ENCODE peak calls at places on chromosome 15, in seven cellular contexts. N is AG09309, M is tibial nerve, V is A673, Q is ovary, D is PC-9, S is transverse colon. W is an unnamed sample.

GRCh38 chr15:29805043-29805707 is 17.1 kb downstream of the TJP1 start:
- DNase-seq in M (no peak), D (no peak), N (peak), V (peak), S (no peak), Q (peak), W (peak)

GRCh38 chr15:63476229-63476632 is 28.2 kb upstream of the USP3 start:
- DNase-seq in N (peak), M (no peak), Q (no peak), S (no peak), D (no peak), V (peak), W (no peak)

GRCh38 chr15:100338971-100339444 is 2.8 kb downstream of the ADAMTS17 start:
- DNase-seq in Q (peak), S (peak), M (peak), V (peak), D (peak), N (peak), W (peak)

GRCh38 chr15:77475898-77476297 is 55.2 kb downstream of the HMG20A start:
- DNase-seq in D (no peak), Q (no peak), M (no peak), S (no peak), V (peak), N (no peak), W (peak)

GRCh38 chr15:89809093-89809786 is 5.4 kb downstream of the ANPEP start:
- DNase-seq in V (no peak), N (no peak), S (no peak), M (no peak), Q (no peak), D (no peak), W (no peak)

GRCh38 chr15:45157056-45157455 is 27.3 kb downstream of the DUOX1 start:
- DNase-seq in N (peak), S (no peak), M (no peak), V (no peak), D (no peak), Q (no peak), W (no peak)

GRCh38 chr15:90482124-90483011 is 47.4 kb upstream of the CRTC3 start:
- DNase-seq in N (peak), V (peak), M (peak), Q (peak), S (peak), D (peak), W (peak)

GRCh38 chr15:78049691-78050440 is 27.6 kb downstream of the TBC1D2B start:
- DNase-seq in M (no peak), Q (no peak), S (no peak), V (no peak), N (peak), D (no peak), W (no peak)

GRCh38 chr15:68298882-68299381 is 21.4 kb downstream of the FEM1B start:
- DNase-seq in M (no peak), Q (no peak), D (no peak), S (no peak), V (no peak), N (no peak), W (no peak)

GRCh38 chr15:63291507-63291906 is 14.1 kb downstream of the APH1B start:
- DNase-seq in M (no peak), N (peak), D (no peak), Q (no peak), S (no peak), V (peak), W (no peak)

GRCh38 chr15:49832421-49832980 is 211.7 kb downstream of the DTWD1 start:
- DNase-seq in M (no peak), V (no peak), N (no peak), D (peak), Q (no peak), S (peak), W (peak)

GRCh38 chr15:98599911-98600685 is 48.2 kb upstream of the IGF1R start:
- DNase-seq in S (peak), V (no peak), M (no peak), D (peak), N (peak), Q (peak), W (peak)

GRCh38 chr15:90871097-90871715 is 2.8 kb downstream of the FURIN start:
- DNase-seq in M (no peak), Q (peak), V (peak), D (peak), N (no peak), S (peak), W (peak)

GRCh38 chr15:68409736-68410370 is 22.1 kb downstream of the ITGA11 start:
- DNase-seq in N (no peak), M (no peak), V (no peak), D (no peak), S (no peak), Q (no peak), W (no peak)

GRCh38 chr15:65936317-65936716 is 67.0 kb downstream of the RAB11A start:
- DNase-seq in Q (no peak), D (no peak), N (no peak), V (no peak), M (no peak), S (no peak), W (no peak)

GRCh38 chr15:40412095-40412759 is 6.6 kb downstream of the IVD start:
- DNase-seq in S (peak), D (no peak), V (no peak), M (no peak), Q (no peak), N (no peak), W (peak)

GRCh38 chr15:93587046-93587445 is 498.0 kb upstream of the RGMA start:
- DNase-seq in N (no peak), S (no peak), M (no peak), Q (no peak), V (no peak), D (no peak), W (no peak)

GRCh38 chr15:42619641-42620371 is 44.4 kb downstream of the STARD9 start:
- DNase-seq in N (no peak), S (no peak), M (no peak), Q (no peak), D (no peak), V (no peak), W (no peak)

GRCh38 chr15:80866936-80867335 is 87.8 kb downstream of the CEMIP start:
- DNase-seq in V (no peak), D (no peak), N (no peak), S (no peak), Q (no peak), M (no peak), W (no peak)

GRCh38 chr15:62067448-62068044 is 769 bp downstream of the C2CD4A start:
- DNase-seq in N (no peak), V (peak), S (peak), M (no peak), D (no peak), Q (peak), W (peak)

GRCh38 chr15:71823801-71824200 is 13.4 kb downstream of the NR2E3 start:
- DNase-seq in M (no peak), V (no peak), S (no peak), D (no peak), Q (no peak), N (no peak), W (no peak)

GRCh38 chr15:99996667-99997066 is 263.4 kb upstream of the LYSMD4 start:
- DNase-seq in S (no peak), D (no peak), V (no peak), N (no peak), Q (no peak), M (no peak), W (no peak)

GRCh38 chr15:96838088-96838487 is 507.6 kb downstream of the NR2F2 start:
- DNase-seq in D (no peak), M (no peak), S (no peak), V (peak), N (no peak), Q (no peak), W (no peak)

GRCh38 chr15:56241374-56242085 is 2.1 kb downstream of the RFX7 start:
- DNase-seq in Q (no peak), V (no peak), D (no peak), M (no peak), N (no peak), S (no peak), W (no peak)

GRCh38 chr15:69666441-69666882 is 213.8 kb downstream of the RPLP1 start:
- DNase-seq in D (no peak), N (no peak), S (peak), Q (peak), M (no peak), V (no peak), W (no peak)

GRCh38 chr15:90789496-90789895 is 72.3 kb downstream of the BLM start:
- DNase-seq in V (no peak), Q (no peak), S (no peak), D (no peak), N (no peak), M (no peak), W (peak)

GRCh38 chr15:48544816-48545215 is 100.7 kb downstream of the FBN1 start:
- DNase-seq in Q (no peak), D (no peak), V (no peak), N (no peak), M (no peak), S (no peak), W (no peak)

GRCh38 chr15:50774450-50774849 is 8.9 kb upstream of the SPPL2A start:
- DNase-seq in M (no peak), S (no peak), D (no peak), Q (no peak), N (no peak), V (no peak), W (no peak)

GRCh38 chr15:90489944-90490343 is 39.8 kb upstream of the CRTC3 start:
- DNase-seq in Q (no peak), D (no peak), V (no peak), M (no peak), N (no peak), S (no peak), W (no peak)

GRCh38 chr15:90875549-90875981 is 7.2 kb downstream of the FURIN start:
- DNase-seq in D (no peak), N (no peak), M (no peak), S (no peak), V (no peak), Q (peak), W (no peak)

GRCh38 chr15:55784284-55784683 is 41.3 kb upstream of the PRTG start:
- DNase-seq in N (no peak), Q (no peak), V (no peak), M (no peak), S (no peak), D (no peak), W (no peak)

GRCh38 chr15:80777137-80777536 is 2.0 kb upstream of the CEMIP start:
- DNase-seq in M (no peak), Q (no peak), S (peak), D (peak), N (peak), V (peak), W (no peak)

GRCh38 chr15:60903221-60903620 is 325.9 kb downstream of the RORA start:
- DNase-seq in Q (no peak), M (no peak), N (no peak), S (no peak), D (no peak), V (no peak), W (no peak)

GRCh38 chr15:71191296-71191695 is 76.0 kb downstream of the THSD4 start:
- DNase-seq in S (no peak), N (peak), M (no peak), D (no peak), Q (no peak), V (no peak), W (no peak)

GRCh38 chr15:69316281-69316680 is 17.6 kb downstream of the PAQR5 start:
- DNase-seq in N (no peak), D (no peak), V (no peak), Q (no peak), M (no peak), S (no peak), W (no peak)

GRCh38 chr15:76533995-76534394 is 197.4 kb downstream of the ISL2 start:
- DNase-seq in V (no peak), N (no peak), Q (no peak), S (no peak), D (no peak), M (no peak), W (no peak)

DNA sequence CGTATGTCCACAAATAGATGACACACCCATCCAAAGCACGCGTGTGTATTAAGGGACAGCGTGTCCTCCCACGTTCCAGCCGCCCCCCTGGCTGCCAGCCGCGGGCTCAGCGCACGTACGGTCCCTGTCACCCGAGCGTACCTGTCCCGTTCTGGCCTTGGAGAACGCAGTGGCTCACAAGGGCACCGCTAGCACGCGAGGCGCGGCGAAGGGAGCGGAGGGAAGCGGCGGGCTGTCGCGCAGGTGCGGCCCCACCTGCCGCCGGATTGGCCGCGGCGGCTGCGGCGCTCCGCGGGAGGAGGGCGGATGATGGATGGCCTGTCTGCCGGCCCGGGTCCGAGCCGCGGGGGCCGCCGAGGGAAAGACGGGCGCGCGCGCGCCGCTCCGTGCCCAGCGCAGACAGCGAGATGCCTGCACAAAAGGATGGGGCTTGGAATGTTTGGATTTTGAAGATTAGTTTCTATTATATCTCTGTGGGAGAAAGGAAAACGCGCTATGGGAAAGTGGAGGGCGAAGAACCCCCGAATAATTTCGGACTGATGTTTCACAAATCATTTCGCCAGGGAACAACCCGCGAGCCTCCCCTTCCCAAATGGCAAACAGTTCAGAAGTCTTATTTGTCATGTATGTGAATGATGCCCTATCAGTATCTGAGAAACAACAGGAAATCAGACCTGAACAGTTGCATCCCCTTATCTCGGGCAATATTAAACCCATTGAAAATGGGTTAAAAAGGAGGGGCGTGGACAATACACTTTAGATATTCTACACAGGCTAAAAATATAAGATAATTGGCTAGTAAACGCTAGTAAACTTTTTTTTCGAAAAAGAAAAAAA is 1003.6 kb upstream of the NR2F2 start:
- DNase-seq in S (no peak), V (no peak), M (peak), N (no peak), D (no peak), Q (peak), W (peak)
- H3K4me3 ChIP-seq in S (peak), V (no peak), M (peak), N (no peak), D (no peak), Q (peak), W (peak)

GRCh38 chr15:57505056-57505713 is 86.5 kb upstream of the MYZAP start:
- DNase-seq in D (peak), V (no peak), N (no peak), S (no peak), M (no peak), Q (no peak), W (no peak)

GRCh38 chr15:57504599-57504940 is 87.1 kb upstream of the MYZAP start:
- DNase-seq in V (no peak), Q (no peak), M (no peak), N (no peak), D (no peak), S (no peak), W (no peak)

GRCh38 chr15:57505949-57506391 is 85.7 kb upstream of the MYZAP start:
- DNase-seq in Q (peak), N (no peak), D (peak), S (peak), V (no peak), M (no peak), W (peak)

GRCh38 chr15:57507111-57507510 is 84.6 kb upstream of the MYZAP start:
- DNase-seq in Q (no peak), D (no peak), M (no peak), N (no peak), S (no peak), V (no peak), W (no peak)

GRCh38 chr15:57506422-57506821 is 85.3 kb upstream of the MYZAP start:
- DNase-seq in D (no peak), Q (no peak), M (no peak), V (peak), N (no peak), S (no peak), W (no peak)
- TF ChIP-seq CTCF in D (no peak), Q (no peak), M (no peak), V (peak), N (no peak), S (no peak), W (no peak)

DNA sequence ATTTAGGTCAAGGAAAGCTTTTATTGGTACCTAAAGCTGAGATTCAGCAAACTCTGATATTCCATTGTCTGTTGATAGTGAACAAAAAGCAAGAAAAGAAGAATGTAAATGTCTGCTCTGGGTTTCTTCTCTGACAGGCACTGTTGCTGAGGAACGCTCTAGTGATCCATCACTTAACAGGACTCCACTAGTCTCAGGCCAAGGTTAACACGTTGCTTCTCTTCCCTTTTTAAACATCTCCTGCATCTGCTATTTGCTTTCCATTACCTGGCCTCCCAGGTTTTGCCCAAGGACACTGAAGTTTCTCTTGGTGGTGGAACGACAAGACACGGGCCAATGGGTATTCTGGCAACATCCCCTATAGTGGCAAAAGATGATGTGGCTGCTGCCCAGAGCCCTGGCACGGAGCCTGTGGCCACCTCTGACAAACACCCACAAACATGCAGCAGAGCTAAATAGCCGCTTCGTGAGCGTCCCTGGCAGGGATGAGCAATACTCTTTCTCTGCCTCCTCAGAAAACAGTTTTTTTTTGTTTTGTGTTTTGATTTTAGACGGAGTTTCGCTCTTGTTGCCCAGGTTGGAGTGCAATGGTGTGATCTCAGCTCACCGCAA is 97.8 kb upstream of the AKAP13 start:
- DNase-seq in N (no peak), V (no peak), Q (no peak), S (no peak), D (peak), M (no peak), W (peak)
- H3K4me3 ChIP-seq in N (no peak), V (no peak), Q (no peak), S (no peak), D (no peak), M (no peak), W (no peak)

GRCh38 chr15:38860253-38860652 is 295.6 kb upstream of the RASGRP1 start:
- DNase-seq in S (no peak), M (no peak), D (no peak), Q (no peak), V (no peak), N (no peak), W (no peak)

GRCh38 chr15:38861108-38861507 is 296.5 kb upstream of the RASGRP1 start:
- DNase-seq in M (no peak), N (no peak), D (no peak), V (no peak), Q (no peak), S (peak), W (no peak)

GRCh38 chr15:38863381-38863780 is 298.8 kb upstream of the RASGRP1 start:
- DNase-seq in M (no peak), S (no peak), Q (no peak), N (no peak), V (no peak), D (no peak), W (no peak)

GRCh38 chr15:38860682-38861081 is 296.1 kb upstream of the RASGRP1 start:
- DNase-seq in S (no peak), N (no peak), V (no peak), D (no peak), M (no peak), Q (no peak), W (no peak)

DNA sequence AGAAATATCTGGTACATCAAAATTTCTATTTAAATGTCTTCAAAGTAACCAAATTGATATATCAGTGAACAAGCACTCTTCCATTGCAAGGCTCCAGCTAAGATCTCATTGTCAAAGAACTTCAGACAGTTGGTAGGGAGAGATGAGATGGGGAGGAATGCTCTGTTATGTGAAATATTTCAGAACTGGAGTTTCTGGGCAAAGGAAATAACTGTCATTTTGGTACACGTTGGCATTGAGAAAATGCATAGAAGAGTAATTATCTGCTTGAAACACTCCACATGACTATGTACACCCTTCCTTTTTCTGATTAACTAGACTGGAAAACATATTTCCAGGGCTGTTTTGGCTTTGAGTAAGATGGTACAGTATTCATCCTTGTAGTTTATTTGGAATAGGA is 297.5 kb upstream of the RASGRP1 start:
- DNase-seq in M (no peak), V (no peak), Q (no peak), S (no peak), N (no peak), D (no peak), W (no peak)
- TF ChIP-seq CTCF in M (no peak), V (no peak), Q (no peak), S (no peak), N (no peak), D (no peak), W (no peak)